ENCODE peak calls at places on chromosomes 4 and X, in eight cellular contexts. W is stimulated activated CD4-positive, alpha-beta T cell treated with anti-CD3 and anti-CD28 coated beads, Interleukin-4, amount 100 ng/mL, for 48 hours; J is T-helper 1 cell; K is C1 segment of cervical spinal cord; Z is NCI-H1105; V is GM10248; F is NCI-H1092 treated with DMSO at 0.1 percent for 48 hours; A is GM23248. P is an unnamed sample.
A peak's percentile ranks its signal among the peaks of the same experiment; 100 is the strongest.

GRCh38 chr4:73451404-73451803 is 15.4 kb downstream of the AFP start:
- DNase-seq in W (no peak), J (no peak), K (no peak), Z (peak; percentile 26), V (no peak), F (peak; percentile 88), A (peak; percentile 58), P (peak; percentile 9)

GRCh38 chr4:83282049-83282535 is 2.5 kb downstream of the COQ2 start:
- DNase-seq in W (peak; percentile 44), J (peak; percentile 61), K (no peak), Z (peak; percentile 5), V (peak; percentile 42), F (peak; percentile 38), A (peak; percentile 63), P (peak; percentile 68)

GRCh38 chr4:118729287-118730286 is 44.4 kb downstream of the METTL14 start:
- DNase-seq in W (no peak), J (peak; percentile 1), K (no peak), Z (no peak), V (no peak), F (no peak), A (peak; percentile 84), P (peak; percentile 77)

GRCh38 chr4:53510316-53510715 is 81.0 kb downstream of the LNX1 start:
- DNase-seq in W (no peak), J (no peak), K (no peak), Z (no peak), V (no peak), F (no peak), A (no peak), P (peak; percentile 31)

GRCh38 chrX:113075521-113075920 is 234.9 kb upstream of the AMOT start:
- DNase-seq in W (no peak), J (no peak), K (no peak), Z (no peak), V (no peak), F (no peak), A (no peak), P (no peak)

GRCh38 chrX:48083212-48083611 is 11.8 kb upstream of the ZNF630 start:
- DNase-seq in W (peak; percentile 4), J (peak; percentile 21), K (no peak), Z (peak; percentile 15), V (peak; percentile 54), F (peak; percentile 33), A (peak; percentile 61), P (peak; percentile 46)

GRCh38 chr4:7172508-7172907 is 19.8 kb upstream of the SORCS2 start:
- DNase-seq in W (no peak), J (no peak), K (no peak), Z (no peak), V (no peak), F (no peak), A (no peak), P (no peak)

GRCh38 chr4:106299977-106300376 is 16.0 kb downstream of the TBCK start:
- DNase-seq in W (no peak), J (no peak), K (no peak), Z (no peak), V (no peak), F (no peak), A (no peak), P (no peak)

P was measured in fibroblast of villous mesenchyme.